ENCODE peak calls at places on chromosome 9, in six cellular contexts. D, U, O, K, J and V are unnamed samples.

GRCh38 chr9:106449528-106449927 is 413.4 kb upstream of the ZNF462 start:
- DNase-seq in D (no peak), U (no peak), O (no peak), K (no peak), J (no peak), V (no peak)

GRCh38 chr9:95023217-95024003 is 294.1 kb downstream of the FANCC start:
- DNase-seq in D (peak), U (peak), O (peak), K (peak), J (peak), V (no peak)

GRCh38 chr9:90632680-90633207 is 9.9 kb downstream of the DIRAS2 start:
- DNase-seq in D (no peak), U (no peak), O (no peak), K (no peak), J (no peak), V (no peak)

GRCh38 chr9:68685770-68686169 is 19.3 kb upstream of the PIP5K1B start:
- DNase-seq in D (no peak), U (no peak), O (no peak), K (no peak), J (no peak), V (peak)

GRCh38 chr9:135218331-135219225 is 131.1 kb downstream of the OLFM1 start:
- DNase-seq in D (no peak), U (peak), O (no peak), K (peak), J (peak), V (no peak)

GRCh38 chr9:137490532-137491186 is 31.5 kb upstream of the NSMF start:
- DNase-seq in D (no peak), U (no peak), O (no peak), K (no peak), J (no peak), V (no peak)

GRCh38 chr9:124652203-124652992 is 118.7 kb downstream of the NR6A1 start:
- DNase-seq in D (peak), U (no peak), O (peak), K (peak), J (no peak), V (no peak)

GRCh38 chr9:130872912-130873503 is 23.6 kb downstream of the QRFP start:
- DNase-seq in D (no peak), U (no peak), O (no peak), K (peak), J (peak), V (no peak)

GRCh38 chr9:72586388-72587160 is 65.2 kb downstream of the TMC1 start:
- DNase-seq in D (peak), U (no peak), O (peak), K (no peak), J (no peak), V (no peak)

GRCh38 chr9:126790561-126790960 is 14.3 kb upstream of the ZBTB43 start:
- DNase-seq in D (no peak), U (peak), O (no peak), K (no peak), J (no peak), V (no peak)

GRCh38 chr9:109182940-109183798 is 16.1 kb upstream of the FRRS1L start:
- DNase-seq in D (peak), U (no peak), O (peak), K (no peak), J (no peak), V (peak)

GRCh38 chr9:31153250-31153840 is 1231.1 kb upstream of the ACO1 start:
- DNase-seq in D (no peak), U (no peak), O (no peak), K (no peak), J (no peak), V (peak)

GRCh38 chr9:133458643-133459312 is 1.0 kb upstream of the CACFD1 start:
- DNase-seq in D (no peak), U (no peak), O (no peak), K (no peak), J (no peak), V (no peak)

GRCh38 chr9:91126761-91127420 is 234.8 kb downstream of the AUH start:
- DNase-seq in D (no peak), U (no peak), O (peak), K (no peak), J (no peak), V (no peak)

GRCh38 chr9:123637940-123638634 is 282.1 kb downstream of the CRB2 start:
- DNase-seq in D (no peak), U (no peak), O (no peak), K (no peak), J (no peak), V (no peak)

GRCh38 chr9:119902611-119903010 is 533.4 kb upstream of the BRINP1 start:
- DNase-seq in D (no peak), U (no peak), O (no peak), K (no peak), J (no peak), V (no peak)

GRCh38 chr9:92737611-92738299 is 26.9 kb downstream of the BICD2 start:
- DNase-seq in D (no peak), U (no peak), O (no peak), K (no peak), J (no peak), V (no peak)

GRCh38 chr9:107712390-107712789 is 222.8 kb upstream of the KLF4 start:
- DNase-seq in D (peak), U (no peak), O (peak), K (no peak), J (no peak), V (no peak)
- TF ChIP-seq CTCF in D (peak), U (no peak), O (peak), K (no peak), J (no peak), V (no peak)

GRCh38 chr9:19241728-19242127 is 11.2 kb downstream of the DENND4C start:
- DNase-seq in D (no peak), U (no peak), O (no peak), K (no peak), J (no peak), V (no peak)

DNA sequence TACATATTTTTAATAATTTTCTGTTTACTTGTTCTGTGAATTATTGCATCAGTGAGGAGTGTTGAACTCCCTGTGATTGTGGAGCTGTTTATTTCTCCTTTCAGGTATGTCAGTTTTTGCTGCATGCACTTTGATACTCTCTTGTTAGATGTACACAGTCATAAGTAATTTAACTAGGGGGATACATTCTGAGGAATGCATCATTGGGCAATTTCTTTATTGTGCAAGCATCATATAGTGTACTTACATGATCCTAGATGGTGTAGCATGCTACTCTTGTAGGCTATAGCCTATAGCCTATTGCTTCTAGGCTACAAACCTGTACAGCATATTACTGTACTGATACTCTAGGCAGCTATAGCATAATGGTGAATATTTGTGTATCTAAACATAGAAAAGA is 9.5 kb downstream of the DENND4C start:
- DNase-seq in D (no peak), U (no peak), O (peak), K (no peak), J (no peak), V (no peak)
- TF ChIP-seq CTCF in D (no peak), U (no peak), O (no peak), K (no peak), J (no peak), V (no peak)

DNA sequence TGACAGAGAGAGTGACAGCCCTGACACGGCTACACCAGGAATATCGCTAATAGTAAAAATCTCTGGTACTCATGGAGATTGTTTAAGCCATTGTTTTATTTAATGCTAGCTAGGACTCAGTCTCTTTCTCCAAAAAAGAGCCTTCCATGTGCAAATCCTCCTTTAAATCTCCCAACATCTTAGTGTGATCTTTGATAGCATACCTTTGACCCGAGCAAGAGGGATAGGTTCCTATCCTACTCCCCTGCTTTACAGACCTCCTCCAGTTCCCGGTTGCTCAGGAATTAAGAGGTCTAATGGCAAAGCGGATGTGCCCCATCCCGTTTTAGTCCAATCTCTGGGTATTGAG is 663 bp upstream of the FRMD3 start:
- DNase-seq in D (no peak), U (no peak), O (no peak), K (no peak), J (no peak), V (no peak)
- TF ChIP-seq CTCF in D (no peak), U (no peak), O (no peak), K (no peak), J (no peak), V (no peak)

GRCh38 chr9:29826421-29826820 is 2253.1 kb upstream of the C9orf72 start:
- DNase-seq in D (no peak), U (no peak), O (no peak), K (no peak), J (no peak), V (no peak)
- TF ChIP-seq CTCF in D (no peak), U (no peak), O (no peak), K (no peak), J (no peak), V (no peak)

GRCh38 chr9:97696025-97696822 is 916 bp downstream of the XPA start:
- DNase-seq in D (no peak), U (no peak), O (peak), K (no peak), J (no peak), V (peak)
- TF ChIP-seq CTCF in D (no peak), U (no peak), O (no peak), K (no peak), J (no peak), V (no peak)

GRCh38 chr9:70315389-70315788 is 56.6 kb downstream of the SMC5 start:
- DNase-seq in D (no peak), U (no peak), O (peak), K (no peak), J (no peak), V (no peak)

GRCh38 chr9:70322096-70322495 is 63.3 kb downstream of the SMC5 start:
- DNase-seq in D (no peak), U (no peak), O (no peak), K (no peak), J (no peak), V (no peak)

GRCh38 chr9:70318002-70318401 is 59.2 kb downstream of the SMC5 start:
- DNase-seq in D (no peak), U (no peak), O (no peak), K (no peak), J (no peak), V (no peak)
- TF ChIP-seq CTCF in D (peak), U (no peak), O (peak), K (no peak), J (no peak), V (no peak)

GRCh38 chr9:20941177-20941690 is 90.2 kb downstream of the HACD4 start:
- DNase-seq in D (peak), U (peak), O (peak), K (no peak), J (peak), V (peak)
- TF ChIP-seq CTCF in D (peak), U (peak), O (peak), K (peak), J (peak), V (peak)

GRCh38 chr9:121286973-121287721 is 19.2 kb downstream of the GSN start:
- DNase-seq in D (peak), U (peak), O (peak), K (peak), J (peak), V (no peak)
- TF ChIP-seq CTCF in D (peak), U (peak), O (peak), K (peak), J (peak), V (no peak)

GRCh38 chr9:132447346-132447745 is 37.3 kb downstream of the CFAP77 start:
- DNase-seq in D (no peak), U (no peak), O (no peak), K (no peak), J (no peak), V (no peak)
- TF ChIP-seq CTCF in D (peak), U (no peak), O (peak), K (no peak), J (no peak), V (no peak)